ENCODE peak calls at places on chromosome X, in eight cellular contexts. V is upper lobe of right lung, Z is AG04450, Y is IMR-90, P is Peyer's patch, B is heart right ventricle, G is GM10248, L is GM20000. R is an unnamed sample.

GRCh38 chrX:150202641-150203248 is 160.4 kb upstream of the MAMLD1 start:
- DNase-seq in V (no peak), Z (no peak), Y (peak), P (no peak), B (no peak), G (no peak), L (no peak), R (no peak)

GRCh38 chrX:108541286-108541685 is 101.6 kb downstream of the COL4A5 start:
- DNase-seq in V (no peak), Z (no peak), Y (no peak), P (no peak), B (no peak), G (no peak), L (no peak), R (no peak)

GRCh38 chrX:323721-324628 is 5.4 kb upstream of the GTPBP6 start:
- DNase-seq in V (peak), Z (peak), Y (peak), P (peak), B (no peak), G (no peak), L (no peak), R (peak)

GRCh38 chrX:113833656-113834055 is 750.2 kb upstream of the HTR2C start:
- DNase-seq in V (no peak), Z (no peak), Y (no peak), P (no peak), B (no peak), G (no peak), L (no peak), R (no peak)

GRCh38 chrX:154525606-154526490 is 9.8 kb upstream of the FAM3A start:
- DNase-seq in V (no peak), Z (no peak), Y (no peak), P (no peak), B (no peak), G (no peak), L (no peak), R (no peak)

GRCh38 chrX:68840256-68840655 is 11.4 kb downstream of the EFNB1 start:
- DNase-seq in V (no peak), Z (no peak), Y (no peak), P (no peak), B (no peak), G (no peak), L (no peak), R (no peak)

GRCh38 chrX:68710870-68711576 is 63.6 kb downstream of the STARD8 start:
- DNase-seq in V (no peak), Z (no peak), Y (peak), P (peak), B (no peak), G (peak), L (peak), R (peak)

GRCh38 chrX:153766098-153766817 is 2.2 kb downstream of the PLXNB3 start:
- DNase-seq in V (peak), Z (peak), Y (peak), P (peak), B (no peak), G (no peak), L (no peak), R (peak)

GRCh38 chrX:79065696-79066095 is 78.8 kb upstream of the GPR174 start:
- DNase-seq in V (no peak), Z (no peak), Y (no peak), P (no peak), B (no peak), G (no peak), L (peak), R (no peak)

GRCh38 chrX:134880866-134881265 is 109.9 kb upstream of the SMIM10 start:
- DNase-seq in V (no peak), Z (no peak), Y (peak), P (no peak), B (no peak), G (no peak), L (no peak), R (no peak)

GRCh38 chrX:13669246-13669689 is 16.3 kb downstream of the TCEANC start:
- DNase-seq in V (peak), Z (peak), Y (peak), P (peak), B (peak), G (peak), L (peak), R (peak)

GRCh38 chrX:144075432-144075831 is 191.6 kb downstream of the UBE2NL start:
- DNase-seq in V (no peak), Z (no peak), Y (no peak), P (no peak), B (no peak), G (no peak), L (no peak), R (no peak)

GRCh38 chrX:140057001-140057411 is 91.7 kb upstream of the CXorf66 start:
- DNase-seq in V (peak), Z (peak), Y (peak), P (peak), B (peak), G (peak), L (peak), R (peak)

GRCh38 chrX:47540754-47541538 is 20.1 kb upstream of the ARAF start:
- DNase-seq in V (peak), Z (peak), Y (peak), P (peak), B (peak), G (peak), L (peak), R (no peak)

GRCh38 chrX:97471071-97471470 is 587.4 kb downstream of the RPA4 start:
- DNase-seq in V (no peak), Z (no peak), Y (no peak), P (no peak), B (no peak), G (no peak), L (no peak), R (peak)

GRCh38 chrX:81489987-81490386 is 288.1 kb downstream of the SH3BGRL start:
- DNase-seq in V (no peak), Z (no peak), Y (no peak), P (no peak), B (no peak), G (no peak), L (no peak), R (no peak)
- TF ChIP-seq CTCF in V (no peak), Z (no peak), Y (peak), P (no peak), B (no peak), G (no peak), L (no peak), R (no peak)

GRCh38 chrX:15849555-15849954 is 5.1 kb downstream of the AP1S2 start:
- DNase-seq in V (no peak), Z (no peak), Y (no peak), P (no peak), B (no peak), G (no peak), L (no peak), R (no peak)
- TF ChIP-seq CTCF in V (peak), Z (peak), Y (peak), P (no peak), B (peak), G (no peak), L (no peak), R (no peak)

GRCh38 chrX:30635630-30636029 is 17.6 kb upstream of the GK start:
- DNase-seq in V (no peak), Z (no peak), Y (peak), P (no peak), B (no peak), G (peak), L (no peak), R (no peak)
- TF ChIP-seq CTCF in V (peak), Z (peak), Y (peak), P (peak), B (peak), G (no peak), L (no peak), R (peak)

DNA sequence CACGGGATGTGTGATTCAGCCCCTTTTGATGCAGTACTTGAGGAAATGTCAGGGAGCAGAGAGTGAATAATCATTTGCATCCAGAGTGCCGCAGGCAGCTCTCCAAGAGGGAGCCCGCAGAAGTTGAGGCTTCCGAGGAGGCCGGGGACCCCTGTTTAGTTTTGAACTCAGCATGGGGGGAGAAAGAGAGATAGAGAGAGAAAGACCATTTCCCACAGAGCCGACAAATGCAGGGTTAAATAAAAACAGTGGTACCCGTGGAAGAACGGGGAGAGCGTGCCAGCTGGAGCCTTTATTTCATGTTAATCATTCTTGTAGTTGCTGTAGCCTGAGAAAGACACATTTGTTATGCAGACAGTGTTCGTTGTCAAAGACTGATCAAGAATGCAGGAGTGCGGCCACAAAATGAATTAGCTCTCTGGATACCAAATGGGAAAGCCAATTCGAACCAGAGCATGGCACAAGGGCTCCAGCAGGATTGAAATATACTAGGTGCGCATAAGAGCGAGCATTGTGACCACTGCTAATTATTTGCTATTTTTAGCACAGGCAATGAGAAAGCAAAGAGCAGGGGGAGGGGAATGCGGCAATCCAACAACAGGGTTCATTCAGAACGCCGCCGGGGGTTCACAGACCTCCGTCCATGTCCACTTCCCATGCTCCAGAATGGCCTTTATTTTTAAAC is 243.8 kb upstream of the VCX3A start:
- DNase-seq in V (no peak), Z (no peak), Y (no peak), P (no peak), B (no peak), G (no peak), L (no peak), R (no peak)
- TF ChIP-seq CTCF in V (no peak), Z (no peak), Y (no peak), P (no peak), B (no peak), G (no peak), L (no peak), R (no peak)

GRCh38 chrX:21590012-21590776 is 67.9 kb downstream of the KLHL34 start:
- DNase-seq in V (no peak), Z (no peak), Y (no peak), P (no peak), B (no peak), G (no peak), L (no peak), R (no peak)
- TF ChIP-seq CTCF in V (no peak), Z (no peak), Y (no peak), P (no peak), B (no peak), G (no peak), L (no peak), R (no peak)

GRCh38 chrX:19659929-19660328 is 144.6 kb upstream of the MAP3K15 start:
- DNase-seq in V (no peak), Z (no peak), Y (no peak), P (no peak), B (no peak), G (no peak), L (no peak), R (no peak)
- TF ChIP-seq CTCF in V (no peak), Z (no peak), Y (no peak), P (no peak), B (no peak), G (no peak), L (no peak), R (peak)

DNA sequence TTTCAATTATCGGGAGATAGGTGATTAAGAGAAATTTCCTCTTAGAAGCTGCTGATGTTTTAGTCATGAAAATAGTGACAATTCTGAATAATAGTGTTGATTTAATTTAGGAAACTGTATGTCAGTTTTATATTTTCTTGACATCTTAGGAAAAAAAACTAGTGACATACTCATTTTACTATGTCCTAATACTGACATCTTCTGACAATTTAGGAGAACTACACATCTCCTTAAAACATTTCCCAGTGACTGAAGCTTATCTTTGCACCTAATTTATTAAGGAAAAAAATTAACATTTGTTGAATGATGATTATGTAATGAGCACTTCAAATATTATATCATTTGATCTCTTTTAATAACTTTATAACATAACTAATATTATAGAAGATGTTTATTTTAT is 42.0 kb upstream of the RBMXL3 start:
- DNase-seq in V (no peak), Z (no peak), Y (peak), P (no peak), B (no peak), G (peak), L (no peak), R (no peak)
- TF ChIP-seq CTCF in V (peak), Z (peak), Y (peak), P (peak), B (peak), G (peak), L (no peak), R (no peak)

GRCh38 chrX:130117166-130117565 is 6.9 kb upstream of the ELF4 start:
- DNase-seq in V (no peak), Z (no peak), Y (no peak), P (no peak), B (no peak), G (no peak), L (no peak), R (no peak)
- TF ChIP-seq CTCF in V (no peak), Z (no peak), Y (no peak), P (no peak), B (no peak), G (no peak), L (no peak), R (no peak)

R was measured in activated CD8-positive, alpha-beta T cell treated with anti-CD3 and anti-CD28 coated beads for 36 hours.